ENCODE peak calls at places on chromosomes 7 and 10, in five cellular contexts. T is neural progenitor cell, R is OCI-LY7, Q is hepatocyte, E is MM.1S. O is an unnamed sample.
A peak's percentile ranks its signal among the peaks of the same experiment; 100 is the strongest.

GRCh38 chr7:134948246-134948645 is 38.1 kb upstream of the AGBL3 start:
- DNase-seq in E (no peak), T (no peak), Q (no peak), R (no peak), O (no peak)

GRCh38 chr7:28579571-28579970 is 167.3 kb downstream of the CREB5 start:
- DNase-seq in T (no peak), E (no peak), Q (no peak), R (no peak), O (no peak)

GRCh38 chr7:132836746-132837145 is 245.1 kb downstream of the CHCHD3 start:
- DNase-seq in T (no peak), R (no peak), E (no peak), Q (no peak), O (peak; percentile 16)

GRCh38 chr7:50610521-50611277 is 45.5 kb upstream of the DDC start:
- DNase-seq in E (no peak), Q (no peak), R (no peak), T (no peak), O (peak; percentile 88)

GRCh38 chr7:41816111-41816510 is 113.2 kb upstream of the INHBA start:
- DNase-seq in Q (no peak), E (peak; percentile 87), R (no peak), T (no peak), O (no peak)

GRCh38 chr10:84715911-84716310 is 387.5 kb downstream of the CCSER2 start:
- DNase-seq in T (peak; percentile 81), Q (peak; percentile 60), E (no peak), R (peak; percentile 59), O (peak; percentile 59)

GRCh38 chr10:21919117-21919516 is 84.4 kb downstream of the DNAJC1 start:
- DNase-seq in E (no peak), T (no peak), R (no peak), Q (no peak), O (no peak)

GRCh38 chr10:30114871-30115270 is 55.5 kb upstream of the JCAD start:
- DNase-seq in T (peak; percentile 32), E (no peak), R (no peak), Q (peak; percentile 32), O (no peak)

GRCh38 chr7:81446212-81446611 is 323.6 kb downstream of the HGF start:
- DNase-seq in T (no peak), E (no peak), Q (no peak), R (no peak), O (peak; percentile 27)

GRCh38 chr7:81441750-81442149 is 328.1 kb downstream of the HGF start:
- DNase-seq in R (no peak), T (no peak), Q (no peak), E (no peak), O (no peak)

GRCh38 chr7:81449105-81449504 is 320.7 kb downstream of the HGF start:
- DNase-seq in E (no peak), T (no peak), R (no peak), Q (no peak), O (no peak)

GRCh38 chr7:81445462-81445861 is 324.4 kb downstream of the HGF start:
- DNase-seq in Q (no peak), T (no peak), R (no peak), E (no peak), O (no peak)

DNA sequence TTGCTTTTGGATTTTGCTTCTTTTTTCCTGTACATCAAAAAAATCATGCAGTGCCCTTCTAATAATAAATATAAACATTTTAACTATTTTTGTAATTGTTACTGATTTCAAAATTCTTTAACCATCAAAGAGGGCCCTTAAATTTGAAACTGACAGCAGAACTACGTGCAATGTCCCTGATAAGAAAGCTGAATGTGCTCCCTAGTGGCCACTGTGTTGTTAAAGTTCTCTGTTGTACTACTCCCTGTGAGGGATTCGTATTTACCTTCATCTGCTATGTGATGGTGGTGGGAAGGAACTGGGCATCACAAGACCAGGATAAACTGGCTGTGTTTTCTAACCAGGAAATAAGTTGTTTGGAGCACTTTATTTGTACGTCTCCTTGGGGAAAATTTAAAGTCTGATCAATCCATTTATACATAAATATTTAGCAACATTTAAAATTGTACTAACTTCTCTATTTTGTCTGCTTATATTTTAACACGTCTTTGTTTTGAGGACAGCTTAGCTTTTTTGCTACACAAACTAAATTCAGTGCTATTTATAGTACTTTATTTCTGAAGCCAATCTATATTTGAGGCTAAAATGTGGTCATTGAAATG is 322.4 kb downstream of the HGF start:
- DNase-seq in T (peak; percentile 55), Q (peak; percentile 69), R (no peak), E (peak; percentile 17), O (peak; percentile 75)
- TF ChIP-seq CTCF in T (peak; percentile 62), Q (peak; percentile 70), R (peak; percentile 44), E (peak; percentile 35), O (peak; percentile 73)

DNA sequence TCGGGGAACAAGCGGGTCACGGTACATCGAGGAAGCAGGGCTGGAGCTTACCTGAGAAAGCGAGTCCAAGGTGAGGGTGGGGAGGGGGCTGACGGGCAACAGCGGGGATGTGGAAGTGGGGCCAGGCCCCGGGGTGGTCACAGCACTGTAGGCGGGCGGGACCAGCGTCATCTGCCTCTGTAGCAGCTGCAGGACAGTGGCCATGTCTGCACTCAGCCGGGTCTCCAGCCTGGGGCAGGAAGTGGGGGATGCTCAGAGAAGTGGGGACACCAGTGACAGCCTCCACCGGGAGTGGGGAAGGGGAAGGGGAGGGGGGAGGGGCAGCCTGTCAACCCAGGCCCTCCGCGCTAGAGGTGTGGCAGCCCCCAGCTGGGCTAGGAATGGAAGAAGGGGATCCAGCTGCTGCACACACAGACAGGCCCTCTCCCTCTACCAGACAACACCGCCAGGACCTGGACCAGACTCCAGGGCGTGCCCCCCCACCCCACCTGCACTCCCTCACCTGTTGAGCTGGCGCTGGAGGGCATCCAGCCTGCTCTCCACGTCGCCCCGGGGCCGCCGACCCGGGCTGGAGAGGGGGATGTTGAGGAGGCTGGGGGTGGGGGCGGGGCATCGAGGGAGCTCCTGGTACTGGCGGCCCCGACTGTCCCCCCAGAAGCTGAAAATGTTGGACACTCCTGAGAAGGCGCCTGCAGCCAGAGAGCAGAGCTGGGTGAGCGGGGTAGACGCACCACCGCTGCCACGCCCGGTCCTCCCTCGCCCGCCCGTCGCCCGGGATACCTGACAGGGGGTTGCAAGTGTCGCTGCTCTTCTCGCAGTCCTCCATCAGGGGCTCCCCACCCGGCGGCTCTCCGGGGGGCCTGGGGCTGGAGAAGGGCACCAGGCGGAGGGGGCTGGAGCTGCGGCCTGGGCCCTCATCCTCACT is 31.0 kb downstream of the KCNH2 start:
- DNase-seq in T (no peak), R (no peak), E (no peak), Q (no peak), O (no peak)
- TF ChIP-seq EZH2phosphoT487 in T (no peak), R (no peak), E (no peak), Q (no peak), O (no peak)

GRCh38 chr10:102485093-102485785 is 17.3 kb downstream of the ACTR1A start:
- DNase-seq in Q (no peak), R (no peak), E (no peak), T (no peak), O (no peak)

GRCh38 chr10:102479651-102480050 is 22.9 kb downstream of the ACTR1A start:
- DNase-seq in T (no peak), E (no peak), Q (no peak), R (no peak), O (no peak)

GRCh38 chr10:102480396-102480795 is 22.1 kb downstream of the ACTR1A start:
- DNase-seq in E (no peak), Q (no peak), T (no peak), R (no peak), O (no peak)

GRCh38 chr10:102484021-102484420 is 18.5 kb downstream of the ACTR1A start:
- DNase-seq in R (no peak), T (no peak), Q (no peak), E (no peak), O (no peak)
- TF ChIP-seq CTCF in R (no peak), T (no peak), Q (no peak), E (no peak), O (no peak)

DNA sequence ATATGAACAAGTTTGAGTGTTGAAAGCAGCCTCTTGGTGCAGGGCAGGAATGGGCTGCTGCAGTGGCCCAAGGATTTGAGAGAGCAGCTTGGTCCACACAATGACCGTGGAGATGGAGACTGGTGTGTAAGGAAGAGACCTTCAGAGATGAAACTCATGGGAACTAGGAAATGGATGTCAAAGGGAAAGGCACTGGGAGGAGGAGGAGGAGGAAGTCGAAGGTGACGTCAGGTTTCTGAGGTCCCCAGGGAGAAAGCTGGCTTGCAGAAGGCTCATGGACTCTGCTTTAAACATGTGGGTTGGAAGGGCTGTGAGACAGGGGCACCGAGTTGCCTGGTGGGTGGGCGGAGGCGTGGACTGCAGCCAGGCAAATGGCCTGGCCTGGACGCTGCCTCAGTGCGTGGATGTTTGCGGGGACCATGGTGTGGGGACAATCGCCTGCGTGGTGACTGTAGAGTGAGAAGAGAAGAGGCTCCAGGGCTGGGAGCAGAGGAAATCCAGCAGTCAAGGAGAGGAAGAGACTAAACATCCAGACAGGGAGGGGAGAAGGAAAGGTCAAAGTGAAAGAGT is 14.6 kb downstream of the C10orf71 start:
- DNase-seq in Q (no peak), E (no peak), R (no peak), T (no peak), O (no peak)
- TF ChIP-seq EZH2phosphoT487 in Q (no peak), E (no peak), R (no peak), T (no peak), O (no peak)

GRCh38 chr10:119246862-119247549 is 39.6 kb downstream of the GRK5 start:
- DNase-seq in Q (no peak), R (no peak), E (no peak), T (no peak), O (peak; percentile 44)
- TF ChIP-seq CTCF in Q (peak; percentile 15), R (no peak), E (no peak), T (no peak), O (no peak)

GRCh38 chr10:121803611-121804010 is 124.2 kb downstream of the ATE1 start:
- DNase-seq in E (no peak), Q (no peak), R (no peak), T (no peak), O (no peak)

GRCh38 chr10:121808835-121809234 is 119.0 kb downstream of the ATE1 start:
- DNase-seq in Q (no peak), R (no peak), E (no peak), T (no peak), O (no peak)

GRCh38 chr10:121800831-121801230 is 127.0 kb downstream of the ATE1 start:
- DNase-seq in R (no peak), Q (no peak), E (no peak), T (no peak), O (no peak)

GRCh38 chr10:121800146-121800545 is 127.7 kb downstream of the ATE1 start:
- DNase-seq in Q (no peak), T (no peak), E (no peak), R (no peak), O (no peak)

DNA sequence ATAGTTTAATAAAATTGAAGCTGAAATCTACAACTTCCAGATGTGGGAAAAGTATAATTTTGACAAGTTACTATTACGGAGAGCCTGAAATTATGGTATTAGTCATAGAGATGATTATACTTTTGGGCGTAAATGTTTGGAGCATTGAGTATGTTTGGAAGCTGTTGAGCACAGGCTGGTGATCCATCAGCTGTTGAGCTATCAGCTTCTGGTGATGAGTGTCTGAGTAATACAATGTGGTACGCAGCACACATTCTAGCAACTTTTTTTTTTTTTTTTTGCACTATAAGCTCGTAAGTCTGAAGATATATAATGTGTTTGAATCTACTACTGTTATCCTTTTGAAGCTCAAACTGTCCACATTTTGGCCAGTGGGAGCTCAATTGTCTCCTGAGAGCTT is 123.4 kb downstream of the ATE1 start:
- DNase-seq in R (no peak), Q (no peak), E (no peak), T (no peak), O (no peak)
- TF ChIP-seq EZH2phosphoT487 in R (no peak), Q (no peak), E (no peak), T (no peak), O (no peak)

DNA sequence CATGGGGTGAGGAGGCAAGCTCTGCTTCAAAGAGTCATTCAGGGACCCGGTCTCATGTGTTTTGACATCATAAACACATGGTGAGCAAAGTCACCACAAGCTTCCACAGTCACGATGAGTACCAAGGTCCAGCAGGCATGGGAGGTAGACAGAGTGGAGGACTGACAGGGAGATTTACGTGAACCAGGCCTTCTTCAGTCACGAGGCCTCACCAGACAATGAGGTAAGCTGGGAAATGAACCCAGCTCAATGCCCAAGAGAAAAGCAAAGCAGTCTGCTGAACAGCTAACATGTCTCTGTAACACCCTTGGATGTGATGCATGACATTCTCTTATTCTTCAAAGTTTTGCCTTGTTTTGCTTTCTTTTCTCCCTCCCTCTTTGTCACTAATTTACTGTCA is 8.8 kb downstream of the PPP1R17 start:
- DNase-seq in T (no peak), Q (no peak), R (no peak), E (no peak), O (no peak)
- TF ChIP-seq CTCF in T (no peak), Q (no peak), R (no peak), E (no peak), O (no peak)